ENCODE peak calls at places on chromosomes 6 and 20, in eight cellular contexts. M, D, U, F, E, A, T and V are unnamed samples.

GRCh38 chr6:133918208-133918930 is 29.5 kb downstream of the TCF21 start:
- DNase-seq in M (no peak), T (no peak), D (no peak), U (no peak), F (no peak), A (no peak), E (no peak), V (no peak)

GRCh38 chr6:98724537-98724936 is 109.8 kb upstream of the POU3F2 start:
- DNase-seq in U (no peak), T (no peak), M (no peak), A (no peak), E (peak), D (no peak), F (no peak), V (no peak)

GRCh38 chr20:61531553-61532345 is 279.7 kb downstream of the CDH4 start:
- DNase-seq in E (no peak), M (peak), F (peak), A (no peak), T (no peak), U (no peak), D (no peak), V (no peak)

GRCh38 chr20:64231621-64232550 is 23.7 kb upstream of the PCMTD2 start:
- DNase-seq in T (no peak), M (no peak), U (no peak), D (no peak), E (no peak), F (no peak), A (no peak), V (no peak)

GRCh38 chr6:138410048-138410735 is 6.2 kb downstream of the HEBP2 start:
- DNase-seq in F (peak), M (no peak), A (no peak), U (no peak), T (no peak), D (no peak), E (no peak), V (peak)

GRCh38 chr20:58019027-58019849 is 209.2 kb downstream of the ANKRD60 start:
- DNase-seq in T (no peak), E (no peak), A (no peak), M (no peak), U (peak), D (no peak), F (peak), V (no peak)

GRCh38 chr6:40425192-40425919 is 161.8 kb downstream of the LRFN2 start:
- DNase-seq in M (no peak), E (no peak), F (no peak), D (no peak), A (peak), U (no peak), T (no peak), V (no peak)

GRCh38 chr6:33632603-33633039 is 11.5 kb downstream of the ITPR3 start:
- DNase-seq in A (peak), F (no peak), M (peak), U (peak), T (no peak), E (peak), D (peak), V (peak)

GRCh38 chr20:63835031-63835858 is 4.2 kb upstream of the ZBTB46 start:
- DNase-seq in E (peak), D (peak), A (peak), F (peak), U (peak), M (peak), T (no peak), V (peak)

GRCh38 chr6:150237626-150238025 is 94.8 kb downstream of the PPP1R14C start:
- DNase-seq in T (no peak), U (no peak), M (no peak), D (no peak), A (no peak), E (no peak), F (no peak), V (no peak)

GRCh38 chr6:38027685-38028373 is 208.3 kb downstream of the ZFAND3 start:
- DNase-seq in T (no peak), E (no peak), M (peak), A (no peak), D (no peak), U (no peak), F (no peak), V (no peak)

GRCh38 chr20:47561175-47561574 is 59.5 kb downstream of the NCOA3 start:
- DNase-seq in A (no peak), U (peak), E (no peak), T (no peak), D (no peak), F (peak), M (no peak), V (no peak)

GRCh38 chr20:20561841-20562240 is 150.6 kb downstream of the RALGAPA2 start:
- DNase-seq in M (no peak), A (no peak), F (no peak), D (no peak), T (peak), E (no peak), U (no peak), V (no peak)

GRCh38 chr6:33197431-33198048 is 2.9 kb downstream of the RXRB start:
- DNase-seq in U (peak), F (peak), T (no peak), M (peak), A (peak), D (peak), E (peak), V (peak)

GRCh38 chr6:148874698-148875293 is 128.0 kb downstream of the UST start:
- DNase-seq in E (no peak), T (no peak), M (peak), F (no peak), U (no peak), A (no peak), D (no peak), V (no peak)

GRCh38 chr20:6381887-6382286 is 259.1 kb upstream of the FERMT1 start:
- DNase-seq in M (no peak), A (peak), E (peak), F (peak), D (no peak), U (peak), T (no peak), V (no peak)

GRCh38 chr6:113315068-113315467 is 542.1 kb upstream of the MARCKS start:
- DNase-seq in M (no peak), T (no peak), E (no peak), D (no peak), U (no peak), A (no peak), F (peak), V (no peak)

GRCh38 chr6:20141931-20142330 is 70.3 kb downstream of the MBOAT1 start:
- DNase-seq in E (no peak), U (no peak), T (no peak), A (no peak), M (no peak), F (no peak), D (no peak), V (no peak)

GRCh38 chr20:325043-325888 is at the start of gene SOX12:
- DNase-seq in F (peak), A (peak), D (peak), T (peak), E (peak), U (peak), M (peak), V (no peak)

GRCh38 chr6:36042618-36043260 is 15.1 kb downstream of the MAPK14 start:
- DNase-seq in E (no peak), U (no peak), T (no peak), M (no peak), A (no peak), F (no peak), D (no peak), V (no peak)
- TF ChIP-seq RAD21 in E (no peak), U (no peak), T (no peak), M (no peak), A (no peak), F (no peak), D (no peak), V (no peak)

GRCh38 chr6:161740486-161740885 is 466.6 kb upstream of the AGPAT4 start:
- DNase-seq in T (no peak), F (no peak), A (no peak), E (no peak), M (no peak), U (no peak), D (no peak), V (no peak)

GRCh38 chr6:161736796-161737292 is 463.0 kb upstream of the AGPAT4 start:
- DNase-seq in F (no peak), T (no peak), E (no peak), D (no peak), A (no peak), U (no peak), M (no peak), V (no peak)

GRCh38 chr6:161736341-161736740 is 462.5 kb upstream of the AGPAT4 start:
- DNase-seq in M (no peak), T (no peak), A (no peak), D (no peak), F (no peak), U (no peak), E (no peak), V (no peak)
- TF ChIP-seq RAD21 in M (no peak), T (no peak), A (no peak), D (no peak), F (no peak), U (no peak), E (no peak), V (no peak)

DNA sequence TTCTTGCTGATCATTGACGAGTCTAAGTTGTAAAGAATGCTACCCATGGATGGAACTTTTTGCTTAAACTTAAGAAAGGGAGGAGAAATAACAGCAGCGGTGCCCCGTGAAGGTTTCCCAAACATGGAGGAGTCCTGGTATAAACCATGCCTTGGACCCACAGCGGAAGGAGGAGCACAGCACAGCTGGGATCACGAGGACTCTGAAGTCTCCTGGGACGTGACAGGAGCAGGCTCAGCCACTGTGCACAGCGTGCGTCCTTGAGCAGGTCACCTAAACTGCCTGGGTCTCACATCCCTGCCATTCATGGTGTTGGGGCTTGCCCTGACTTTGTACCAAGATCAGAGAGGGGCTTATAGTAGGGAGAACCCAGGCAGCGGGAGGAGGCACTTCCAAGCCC is 56.1 kb upstream of the UNC93A start:
- DNase-seq in D (no peak), F (no peak), U (no peak), T (no peak), M (no peak), E (no peak), A (peak), V (no peak)
- TF ChIP-seq RAD21 in D (no peak), F (no peak), U (no peak), T (no peak), M (no peak), E (no peak), A (no peak), V (no peak)

GRCh38 chr6:144007779-144008500 is at the start of gene PLAGL1:
- DNase-seq in D (peak), M (peak), A (peak), F (peak), U (peak), E (peak), T (no peak), V (no peak)
- TF ChIP-seq RAD21 in D (no peak), M (no peak), A (no peak), F (no peak), U (no peak), E (no peak), T (no peak), V (no peak)

GRCh38 chr20:49979030-49979832 is 3.5 kb upstream of the SNAI1 start:
- DNase-seq in D (peak), A (peak), F (no peak), U (peak), M (peak), T (no peak), E (peak), V (no peak)
- TF ChIP-seq RAD21 in D (peak), A (peak), F (peak), U (peak), M (peak), T (peak), E (peak), V (peak)

GRCh38 chr6:1554881-1555569 is 54.7 kb upstream of the FOXC1 start:
- DNase-seq in F (peak), M (no peak), T (no peak), A (peak), U (peak), D (no peak), E (no peak), V (no peak)
- TF ChIP-seq RAD21 in F (peak), M (no peak), T (no peak), A (no peak), U (no peak), D (no peak), E (no peak), V (peak)